ENCODE peak calls at places on chromosomes 13 and 19, in nine cellular contexts. P is fibroblast of lung; A is OCI-LY7; W is AG10803; B is CD8-positive, alpha-beta T cell; Q is neuronal stem cell; D is AG04449; F is pancreas; E is cardiac muscle cell. Z is an unnamed sample.

GRCh38 chr13:52454459-52454824 is 836 bp upstream of the CKAP2 start:
- DNase-seq in E (peak), Q (no peak), F (no peak), D (no peak), P (peak), A (peak), B (no peak), W (no peak), Z (no peak)

GRCh38 chr19:49491030-49491803 is 3.8 kb downstream of the RPL13A start:
- DNase-seq in F (no peak), A (no peak), D (no peak), Q (no peak), B (no peak), W (no peak), E (no peak), P (no peak), Z (no peak)

GRCh38 chr13:92590503-92590908 is 636.1 kb upstream of the GPC6 start:
- DNase-seq in A (no peak), P (peak), F (no peak), E (no peak), Q (no peak), W (no peak), B (no peak), D (no peak), Z (no peak)

GRCh38 chr13:69109891-69110525 is 997.6 kb upstream of the ATXN8OS start:
- DNase-seq in A (no peak), Q (no peak), B (no peak), W (no peak), E (no peak), D (no peak), F (no peak), P (no peak), Z (no peak)

GRCh38 chr13:30572859-30573275 is 44.9 kb upstream of the USPL1 start:
- DNase-seq in A (peak), F (no peak), B (no peak), Q (no peak), W (peak), E (peak), D (no peak), P (peak), Z (no peak)

GRCh38 chr13:112641456-112641855 is 48.4 kb upstream of the ATP11A start:
- DNase-seq in Q (no peak), B (no peak), P (no peak), W (no peak), A (no peak), E (no peak), F (no peak), D (no peak), Z (no peak)

GRCh38 chr13:50594276-50594970 is 249.1 kb downstream of the DLEU7 start:
- DNase-seq in E (no peak), D (no peak), B (no peak), F (no peak), P (no peak), W (no peak), A (peak), Q (peak), Z (no peak)

GRCh38 chr13:66565261-66565660 is 664.9 kb downstream of the PCDH9 start:
- DNase-seq in P (no peak), D (no peak), W (no peak), F (no peak), A (peak), E (no peak), Q (no peak), B (no peak), Z (no peak)

GRCh38 chr19:42282036-42282762 is 13.1 kb downstream of the CIC start:
- DNase-seq in A (peak), P (peak), F (peak), E (no peak), Q (no peak), D (no peak), W (no peak), B (no peak), Z (no peak)

GRCh38 chr13:113649212-113649611 is 8.8 kb downstream of the ATP4B start:
- DNase-seq in D (no peak), W (no peak), P (no peak), F (no peak), E (no peak), Q (no peak), B (no peak), A (no peak), Z (no peak)

GRCh38 chr13:109790951-109791605 is 4.7 kb upstream of the IRS2 start:
- DNase-seq in D (no peak), W (peak), A (peak), B (no peak), F (no peak), E (peak), Q (no peak), P (peak), Z (no peak)

GRCh38 chr13:106602178-106602577 is 34.2 kb upstream of the ARGLU1 start:
- DNase-seq in Q (no peak), D (no peak), A (no peak), F (no peak), B (no peak), E (no peak), P (no peak), W (no peak), Z (no peak)

GRCh38 chr13:39776439-39776838 is 121.0 kb downstream of the COG6 start:
- DNase-seq in D (peak), B (no peak), P (peak), W (peak), Q (no peak), E (no peak), A (no peak), F (no peak), Z (peak)

GRCh38 chr19:45355402-45355801 is 14.9 kb downstream of the KLC3 start:
- DNase-seq in A (no peak), Q (no peak), W (no peak), E (no peak), P (no peak), B (no peak), D (no peak), F (no peak), Z (no peak)

GRCh38 chr19:8221161-8221560 is 12.0 kb downstream of the CERS4 start:
- DNase-seq in B (no peak), A (no peak), E (no peak), D (no peak), F (no peak), P (no peak), Q (no peak), W (no peak), Z (no peak)

GRCh38 chr13:42720116-42720857 is 61.1 kb upstream of the FAM216B start:
- DNase-seq in B (no peak), F (no peak), Q (no peak), E (no peak), D (peak), W (peak), P (peak), A (no peak), Z (peak)
- H3K4me3 ChIP-seq in B (no peak), F (no peak), Q (no peak), E (no peak), D (no peak), W (no peak), P (no peak), A (no peak), Z (no peak)

GRCh38 chr19:55623130-55623868 is 1.1 kb downstream of the ZNF784 start:
- DNase-seq in D (no peak), A (no peak), E (no peak), B (no peak), P (no peak), Q (no peak), F (peak), W (no peak), Z (no peak)
- H3K4me3 ChIP-seq in D (no peak), A (peak), E (peak), B (no peak), P (no peak), Q (no peak), F (no peak), W (no peak), Z (no peak)

DNA sequence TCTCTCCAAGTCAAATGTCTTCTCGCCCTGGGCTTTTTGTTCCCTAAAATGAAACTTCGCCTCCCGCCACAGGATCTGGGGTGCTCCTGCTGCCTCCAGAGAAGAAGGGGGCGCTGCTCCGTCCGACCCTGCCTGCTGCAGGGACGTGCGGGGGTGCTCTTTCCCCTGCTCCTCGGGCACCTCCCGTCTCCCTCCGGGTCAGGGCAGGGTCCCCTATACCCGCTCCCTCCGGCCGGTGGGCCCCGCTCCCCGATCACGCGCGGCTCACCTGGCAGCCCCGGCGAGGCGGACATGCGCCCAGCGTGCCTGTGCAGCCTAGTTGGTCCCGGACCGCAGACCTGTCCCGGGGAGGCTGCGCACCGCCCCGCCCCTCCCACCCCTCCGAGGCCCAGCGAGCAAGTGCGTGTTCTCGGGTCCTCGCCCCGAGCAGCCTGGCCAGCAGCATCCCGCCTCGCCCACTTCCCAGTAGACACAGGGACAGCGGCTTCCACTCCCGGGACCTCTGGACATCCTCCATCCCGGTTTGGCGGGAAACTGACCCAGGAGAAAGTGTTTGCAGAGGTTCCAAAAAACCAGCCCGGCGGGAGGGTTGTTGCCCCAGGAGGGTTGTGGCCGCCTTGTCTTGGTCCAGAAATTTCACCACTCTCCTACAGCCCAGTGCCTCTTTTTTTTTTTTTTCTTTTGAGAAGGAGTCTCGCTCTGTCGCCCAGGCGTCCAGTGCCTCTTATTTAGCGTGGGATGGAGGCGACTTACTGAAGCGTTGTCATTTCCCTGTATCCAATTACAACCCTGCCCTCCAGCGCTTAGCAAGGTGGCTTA is at the start of gene OXGR1:
- DNase-seq in P (no peak), W (no peak), A (no peak), Q (peak), F (peak), D (no peak), B (no peak), E (peak), Z (no peak)
- H3K4me3 ChIP-seq in P (peak), W (peak), A (no peak), Q (peak), F (peak), D (peak), B (no peak), E (peak), Z (peak)

DNA sequence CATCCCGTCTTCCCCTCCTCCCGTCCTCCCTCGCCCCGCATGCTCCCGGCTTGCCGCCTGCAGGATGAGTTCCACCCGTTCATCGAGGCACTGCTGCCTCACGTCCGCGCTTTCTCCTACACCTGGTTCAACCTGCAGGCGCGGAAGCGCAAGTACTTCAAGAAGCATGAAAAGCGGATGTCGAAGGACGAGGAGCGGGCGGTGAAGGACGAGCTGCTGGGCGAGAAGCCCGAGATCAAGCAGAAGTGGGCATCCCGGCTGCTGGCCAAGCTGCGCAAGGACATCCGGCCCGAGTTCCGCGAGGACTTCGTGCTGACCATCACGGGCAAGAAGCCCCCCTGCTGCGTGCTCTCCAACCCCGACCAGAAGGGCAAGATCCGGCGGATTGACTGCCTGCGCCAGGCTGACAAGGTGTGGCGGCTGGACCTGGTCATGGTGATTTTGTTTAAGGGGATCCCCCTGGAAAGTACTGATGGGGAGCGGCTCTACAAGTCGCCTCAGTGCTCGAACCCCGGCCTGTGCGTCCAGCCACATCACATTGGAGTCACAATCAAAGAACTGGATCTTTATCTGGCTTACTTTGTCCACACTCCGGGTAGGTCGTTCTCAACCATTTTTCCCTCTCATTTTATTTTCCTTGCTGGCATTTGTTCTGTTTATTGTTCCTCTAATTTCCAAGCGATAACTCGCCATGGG is 29.8 kb downstream of the NFIX start:
- DNase-seq in Q (no peak), F (peak), D (no peak), B (no peak), W (peak), P (no peak), E (no peak), A (no peak), Z (no peak)
- H3K4me3 ChIP-seq in Q (no peak), F (peak), D (peak), B (peak), W (peak), P (peak), E (no peak), A (no peak), Z (peak)

GRCh38 chr19:31353826-31354225 is 4.6 kb upstream of the TSHZ3 start:
- DNase-seq in W (no peak), Q (no peak), B (no peak), A (no peak), D (no peak), E (no peak), F (no peak), P (no peak), Z (no peak)
- H3K4me3 ChIP-seq in W (no peak), Q (no peak), B (no peak), A (no peak), D (no peak), E (no peak), F (no peak), P (no peak), Z (no peak)

DNA sequence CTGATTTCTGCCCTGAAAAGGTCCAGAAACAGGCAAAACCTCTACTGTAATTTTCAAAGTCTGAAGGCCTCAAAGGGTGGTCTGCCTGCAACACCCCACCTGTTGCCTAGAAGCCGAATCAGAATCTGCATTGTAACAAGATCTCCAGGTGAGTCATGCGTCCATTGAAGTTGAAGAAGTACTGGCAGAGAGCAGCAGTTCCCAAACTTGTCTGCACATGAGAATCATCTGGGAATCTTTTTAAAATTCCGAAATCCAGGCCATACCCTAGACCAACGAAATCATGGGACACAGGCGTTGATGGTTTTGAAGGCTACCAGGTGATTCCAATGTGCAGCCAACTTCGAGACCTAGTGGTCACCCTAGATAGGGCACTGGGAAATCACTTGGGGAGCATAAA is 16.0 kb upstream of the CLN5 start:
- DNase-seq in A (no peak), P (no peak), E (no peak), Q (no peak), W (no peak), D (no peak), B (no peak), F (no peak), Z (no peak)
- H3K4me3 ChIP-seq in A (no peak), P (no peak), E (no peak), Q (no peak), W (no peak), D (no peak), B (no peak), F (no peak), Z (no peak)

GRCh38 chr19:784541-784940 is 12.7 kb upstream of the PTBP1 start:
- DNase-seq in P (no peak), F (peak), W (no peak), E (no peak), B (no peak), A (no peak), Q (no peak), D (no peak), Z (no peak)

GRCh38 chr19:782195-783043 is 14.8 kb upstream of the PTBP1 start:
- DNase-seq in F (peak), B (no peak), A (no peak), D (peak), W (peak), E (peak), Q (peak), P (peak), Z (no peak)

GRCh38 chr19:780935-781334 is 16.3 kb upstream of the PTBP1 start:
- DNase-seq in P (no peak), D (no peak), Q (no peak), F (peak), B (no peak), W (no peak), A (no peak), E (no peak), Z (no peak)

GRCh38 chr19:778910-779653 is 18.2 kb upstream of the PTBP1 start:
- DNase-seq in A (no peak), D (peak), P (peak), E (no peak), W (peak), Q (no peak), B (no peak), F (peak), Z (peak)

GRCh38 chr19:781800-782194 is 15.5 kb upstream of the PTBP1 start:
- DNase-seq in Q (no peak), A (no peak), D (no peak), E (no peak), F (no peak), B (no peak), W (no peak), P (no peak), Z (no peak)
- H3K4me3 ChIP-seq in Q (no peak), A (no peak), D (peak), E (no peak), F (peak), B (no peak), W (no peak), P (no peak), Z (no peak)

GRCh38 chr19:3627351-3627723 is 747 bp upstream of the CACTIN start:
- DNase-seq in D (no peak), B (no peak), P (no peak), A (no peak), E (no peak), W (no peak), Q (no peak), F (peak), Z (no peak)
- H3K4me3 ChIP-seq in D (peak), B (peak), P (peak), A (peak), E (no peak), W (peak), Q (peak), F (peak), Z (no peak)

GRCh38 chr13:28557725-28558124 is 62.8 kb upstream of the FLT1 start:
- DNase-seq in B (no peak), F (no peak), P (no peak), A (no peak), Q (no peak), W (peak), D (no peak), E (no peak), Z (no peak)
- H3K4me3 ChIP-seq in B (no peak), F (no peak), P (no peak), A (no peak), Q (no peak), W (no peak), D (no peak), E (no peak), Z (no peak)

GRCh38 chr13:98773053-98773452 is 20.6 kb upstream of the SLC15A1 start:
- DNase-seq in B (no peak), A (peak), F (no peak), P (no peak), W (no peak), Q (no peak), E (no peak), D (no peak), Z (no peak)

GRCh38 chr13:98773921-98774320 is 21.4 kb upstream of the SLC15A1 start:
- DNase-seq in Q (no peak), B (no peak), W (no peak), E (no peak), A (no peak), P (no peak), F (peak), D (no peak), Z (no peak)

GRCh38 chr13:98769736-98770135 is 17.3 kb upstream of the SLC15A1 start:
- DNase-seq in F (no peak), E (no peak), A (no peak), Q (no peak), B (no peak), W (no peak), P (no peak), D (no peak), Z (no peak)

GRCh38 chr13:98774776-98775175 is 22.3 kb upstream of the SLC15A1 start:
- DNase-seq in F (no peak), D (no peak), W (no peak), E (no peak), Q (no peak), A (no peak), B (no peak), P (no peak), Z (no peak)

DNA sequence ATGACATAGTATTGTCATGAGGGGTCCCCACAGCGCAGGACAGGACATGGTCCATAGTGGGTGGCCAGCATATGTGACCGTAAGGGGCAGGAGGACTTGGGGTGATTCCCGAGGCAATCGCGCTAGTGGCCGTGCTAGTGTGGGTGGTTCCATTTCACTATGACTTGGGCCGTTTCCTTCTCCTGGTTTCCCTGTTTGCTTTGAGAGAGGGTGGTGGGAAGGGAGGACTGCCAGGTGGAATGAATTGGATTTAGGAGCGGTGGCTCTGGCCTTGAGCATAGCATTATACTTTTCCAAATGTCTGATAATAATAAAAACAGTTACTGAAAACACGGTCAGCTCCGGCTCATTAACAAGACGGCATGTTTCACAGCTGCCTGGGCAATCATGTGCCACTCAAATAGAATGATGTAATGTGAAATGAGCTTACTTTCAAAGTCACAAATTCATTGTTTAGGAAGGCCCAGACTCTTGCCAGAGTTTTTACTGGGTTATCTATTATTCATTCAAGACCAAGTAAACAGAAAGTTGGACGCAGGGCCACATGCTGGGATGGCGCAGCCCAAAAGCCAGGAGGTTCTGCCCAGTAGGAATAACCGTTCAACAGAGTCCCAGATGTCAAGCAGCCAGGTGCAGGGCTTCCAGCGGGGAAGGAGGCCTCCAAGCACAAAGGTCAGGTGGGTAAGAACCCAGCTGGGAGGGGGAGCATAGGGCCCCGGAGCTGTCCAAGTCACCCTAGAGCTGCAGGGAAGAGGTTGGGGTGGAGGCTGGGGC is 19.6 kb upstream of the SLC15A1 start:
- DNase-seq in W (no peak), F (no peak), B (no peak), P (no peak), E (no peak), Q (no peak), D (no peak), A (no peak), Z (no peak)
- H3K4me3 ChIP-seq in W (no peak), F (no peak), B (no peak), P (no peak), E (no peak), Q (no peak), D (no peak), A (no peak), Z (no peak)